ENCODE peak calls at places on chromosome 19, in six cellular contexts. Q is WERI-Rb-1; X is CD8-positive, alpha-beta memory T cell; F is NT2/D1; T is GM23248; O is neural progenitor cell. D is an unnamed sample. For H3K36me3, the result is how much of the 10 kb centered on the place peaks cover.

GRCh38 chr19:33302175-33302973 is at the start of gene CEBPA:
- DNase-seq in Q (peak), X (peak), F (peak), T (peak), O (peak), D (peak)

GRCh38 chr19:18650048-18650435 is 13.2 kb downstream of the KLHL26 start:
- DNase-seq in Q (no peak), X (no peak), F (no peak), T (peak), O (no peak), D (no peak)

GRCh38 chr19:30781519-30781918 is 409.3 kb downstream of the ZNF536 start:
- DNase-seq in Q (no peak), X (no peak), F (no peak), T (no peak), O (no peak), D (no peak)

GRCh38 chr19:46717034-46717715 is at the start of gene PRKD2:
- DNase-seq in Q (peak), X (peak), F (peak), T (peak), O (peak), D (peak)

GRCh38 chr19:6752257-6753177 is 13.0 kb downstream of the TRIP10 start:
- DNase-seq in Q (no peak), X (no peak), F (no peak), T (no peak), O (peak), D (no peak)

GRCh38 chr19:32519023-32519422 is 62.0 kb upstream of the PDCD5 start:
- DNase-seq in Q (no peak), X (peak), F (no peak), T (no peak), O (no peak), D (no peak)

GRCh38 chr19:38228491-38229439 is 4.7 kb upstream of the DPF1 start:
- DNase-seq in Q (peak), X (no peak), F (no peak), T (no peak), O (peak), D (no peak)

GRCh38 chr19:38736413-38737280 is 7.6 kb downstream of the CAPN12 start:
- DNase-seq in Q (peak), X (peak), F (peak), T (peak), O (peak), D (peak)

GRCh38 chr19:35899547-35900214 is 659 bp downstream of the NFKBID start:
- DNase-seq in Q (peak), X (peak), F (no peak), T (peak), O (peak), D (peak)

GRCh38 chr19:2627319-2627829 is 75.1 kb downstream of the GNG7 start:
- DNase-seq in Q (no peak), X (no peak), F (no peak), T (peak), O (no peak), D (peak)

GRCh38 chr19:17475541-17476115 is 5.3 kb downstream of the SLC27A1 start:
- DNase-seq in Q (no peak), X (no peak), F (no peak), T (peak), O (no peak), D (peak)

GRCh38 chr19:34430738-34431625 is 2.8 kb downstream of the UBA2 start:
- DNase-seq in Q (peak), X (peak), F (no peak), T (peak), O (peak), D (peak)

GRCh38 chr19:52687658-52688057 is 47.2 kb downstream of the ZNF611 start:
- DNase-seq in Q (no peak), X (no peak), F (no peak), T (no peak), O (no peak), D (no peak)

GRCh38 chr19:45973564-45974338 is at the start of gene NOVA2:
- DNase-seq in Q (peak), X (no peak), F (peak), T (peak), O (peak), D (no peak)

GRCh38 chr19:8017808-8018207 is 12.4 kb upstream of the ELAVL1 start:
- DNase-seq in Q (peak), X (peak), F (no peak), T (no peak), O (peak), D (no peak)

GRCh38 chr19:39927076-39927475 is 7.4 kb downstream of the FCGBP start:
- DNase-seq in Q (no peak), X (no peak), F (no peak), T (no peak), O (no peak), D (no peak)

GRCh38 chr19:18399008-18399407 is 1.6 kb upstream of the LRRC25 start:
- DNase-seq in Q (no peak), X (no peak), F (no peak), T (peak), O (no peak), D (peak)

GRCh38 chr19:22619371-22619770 is 14.8 kb upstream of the ZNF492 start:
- DNase-seq in Q (no peak), X (no peak), F (no peak), T (no peak), O (no peak), D (no peak)

GRCh38 chr19:28396259-28396940 is 816.6 kb downstream of the UQCRFS1 start:
- DNase-seq in Q (peak), X (no peak), F (no peak), T (no peak), O (peak), D (no peak)

GRCh38 chr19:55820037-55820436 is 11.8 kb downstream of the NLRP11 start:
- DNase-seq in Q (no peak), X (no peak), F (no peak), T (no peak), O (no peak), D (no peak)

GRCh38 chr19:41189425-41190065 is 3.5 kb upstream of the CYP2S1 start:
- DNase-seq in Q (no peak), X (no peak), F (peak), T (no peak), O (peak), D (no peak)

GRCh38 chr19:4636151-4636717 is 3.1 kb upstream of the TNFAIP8L1 start:
- DNase-seq in Q (peak), X (peak), F (no peak), T (peak), O (peak), D (no peak)

GRCh38 chr19:4638330-4638729 is 986 bp upstream of the TNFAIP8L1 start:
- DNase-seq in Q (no peak), X (no peak), F (no peak), T (no peak), O (no peak), D (no peak)

GRCh38 chr19:4638828-4639530 is at the start of gene TNFAIP8L1:
- DNase-seq in Q (peak), X (peak), F (peak), T (peak), O (peak), D (peak)

GRCh38 chr19:4635763-4636135 is 3.6 kb upstream of the TNFAIP8L1 start:
- DNase-seq in Q (peak), X (no peak), F (no peak), T (no peak), O (peak), D (no peak)

GRCh38 chr19:4636761-4637160 is 2.6 kb upstream of the TNFAIP8L1 start:
- DNase-seq in Q (peak), X (no peak), F (no peak), T (no peak), O (no peak), D (no peak)
- H3K4me3 ChIP-seq in Q (no peak), X (peak), F (no peak), T (peak), O (peak), D (no peak)

GRCh38 chr19:9650345-9650744 is 24.6 kb downstream of the ZNF562 start:
- DNase-seq in Q (no peak), X (no peak), F (no peak), T (no peak), O (no peak), D (no peak)
- H3K36me3 ChIP-seq in Q (half or more), X (under half), F (half or more), T (half or more), O (under half), D (under half)

GRCh38 chr19:48481191-48481500 is 12.0 kb downstream of the CYTH2 start:
- DNase-seq in Q (no peak), X (no peak), F (no peak), T (no peak), O (no peak), D (no peak)
- H3K4me3 ChIP-seq in Q (no peak), X (peak), F (no peak), T (peak), O (no peak), D (no peak)

GRCh38 chr19:15374796-15375440 is 4.7 kb downstream of the AKAP8 start:
- DNase-seq in Q (no peak), X (no peak), F (no peak), T (no peak), O (no peak), D (no peak)
- H3K36me3 ChIP-seq in Q (under half), X (under half), F (half or more), T (under half), O (under half), D (under half)

GRCh38 chr19:1251233-1251502 is 2.8 kb downstream of the MIDN start:
- DNase-seq in Q (peak), X (no peak), F (no peak), T (peak), O (peak), D (peak)

GRCh38 chr19:1250374-1251232 is 2.2 kb downstream of the MIDN start:
- DNase-seq in Q (peak), X (peak), F (peak), T (peak), O (peak), D (no peak)

GRCh38 chr19:1252818-1253513 is 4.6 kb downstream of the MIDN start:
- DNase-seq in Q (no peak), X (peak), F (no peak), T (peak), O (no peak), D (peak)

GRCh38 chr19:1252221-1252817 is 3.9 kb downstream of the MIDN start:
- DNase-seq in Q (no peak), X (peak), F (no peak), T (peak), O (no peak), D (peak)

GRCh38 chr19:1251503-1252220 is 3.3 kb downstream of the MIDN start:
- DNase-seq in Q (no peak), X (peak), F (no peak), T (no peak), O (peak), D (peak)
- H3K4me3 ChIP-seq in Q (peak), X (peak), F (peak), T (peak), O (peak), D (peak)